ENCODE peak calls at places on chromosomes 7 and 10, in four cellular contexts. W is dorsolateral prefrontal cortex, A is cardiac muscle cell, X is foreskin keratinocyte. V is an unnamed sample. For H3K27me3, the result is how much of the 10 kb centered on the place peaks cover.

GRCh38 chr7:2169923-2170575 is 62.7 kb downstream of the MAD1L1 start:
- DNase-seq in A (no peak), W (no peak), X (peak), V (peak)

GRCh38 chr7:7239346-7239745 is 57.0 kb downstream of the C1GALT1 start:
- DNase-seq in X (no peak), W (no peak), A (no peak), V (no peak)

GRCh38 chr7:66913118-66914049 is 7.6 kb upstream of the TMEM248 start:
- DNase-seq in W (no peak), A (no peak), X (no peak), V (no peak)

GRCh38 chr7:113408999-113409398 is 290.6 kb upstream of the SMIM30 start:
- DNase-seq in W (no peak), A (no peak), X (no peak), V (no peak)

GRCh38 chr10:72574636-72575035 is 51.2 kb downstream of the MICU1 start:
- DNase-seq in X (no peak), A (no peak), W (no peak), V (no peak)

GRCh38 chr7:100431286-100431735 is 1.7 kb downstream of the MEPCE start:
- DNase-seq in A (no peak), X (no peak), W (no peak), V (no peak)

GRCh38 chr7:24245362-24245761 is 38.6 kb upstream of the NPY start:
- DNase-seq in X (no peak), W (no peak), A (no peak), V (no peak)

GRCh38 chr10:129491123-129491734 is 24.2 kb downstream of the MGMT start:
- DNase-seq in A (peak), X (no peak), W (no peak), V (peak)

GRCh38 chr7:88289505-88290129 is 17.1 kb downstream of the STEAP4 start:
- DNase-seq in X (peak), W (no peak), A (no peak), V (peak)

GRCh38 chr10:7408003-7408493 is 2.8 kb downstream of the SFMBT2 start:
- DNase-seq in W (no peak), X (peak), A (peak), V (no peak)

GRCh38 chr10:89182894-89183293 is 24.2 kb downstream of the CH25H start:
- DNase-seq in W (no peak), X (no peak), A (no peak), V (no peak)

GRCh38 chr10:8181496-8182174 is 127.1 kb downstream of the GATA3 start:
- DNase-seq in X (no peak), W (no peak), A (no peak), V (no peak)

GRCh38 chr7:101200504-101200861 is 353 bp downstream of the MOGAT3 start:
- DNase-seq in A (no peak), W (no peak), X (no peak), V (no peak)

GRCh38 chr7:100602889-100603696 is 930 bp downstream of the PCOLCE start:
- DNase-seq in W (no peak), A (peak), X (no peak), V (no peak)

GRCh38 chr10:35781643-35782035 is 139.5 kb upstream of the FZD8 start:
- DNase-seq in A (no peak), X (no peak), W (no peak), V (peak)
- TF ChIP-seq CTCF in A (peak), X (peak), W (no peak), V (peak)

DNA sequence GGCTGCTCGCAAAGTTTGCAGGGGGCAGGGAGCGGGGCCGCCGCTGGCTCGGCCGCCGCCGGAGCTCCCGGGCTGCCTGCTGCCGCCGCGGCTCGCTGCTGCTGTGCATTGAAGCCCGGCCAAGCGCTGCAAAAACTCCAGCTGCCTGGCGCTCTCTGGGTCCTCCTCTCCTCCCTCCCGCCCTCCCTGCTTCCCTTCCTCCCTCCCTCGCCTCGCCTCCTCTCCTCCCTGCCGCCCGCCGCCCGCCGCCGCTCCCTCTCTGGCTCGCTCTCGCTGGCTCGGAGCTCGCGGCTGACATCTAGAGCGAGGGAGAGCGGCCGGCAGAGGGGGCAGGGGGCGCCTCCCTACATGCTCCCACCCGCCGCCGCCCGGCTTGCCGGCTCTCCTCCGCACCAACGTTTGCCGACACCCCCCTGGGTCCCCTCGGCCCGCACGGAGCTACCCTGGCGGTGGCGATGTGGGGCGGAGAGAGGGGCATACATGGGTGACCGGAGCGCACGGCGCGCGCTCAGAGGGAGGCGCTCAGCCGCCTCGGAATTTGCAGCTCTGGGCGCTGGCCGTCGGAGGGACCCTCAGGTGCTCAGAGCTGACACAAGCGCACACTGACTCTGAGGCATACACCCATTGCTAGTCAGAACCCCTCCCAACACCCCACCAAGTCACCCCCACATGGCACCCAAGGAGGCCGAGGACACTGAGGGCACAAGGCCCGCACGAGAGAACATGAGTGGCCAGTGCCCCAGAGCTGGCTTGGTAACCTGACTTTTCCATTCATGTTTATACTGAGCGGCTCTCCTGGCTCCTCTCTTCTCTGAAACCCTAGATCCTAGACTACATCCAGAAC is 1.2 kb upstream of the PLXNA4 start:
- DNase-seq in A (peak), X (no peak), W (peak), V (no peak)
- H3K27me3 ChIP-seq in A (half or more), X (half or more), W (under half), V (under half)

GRCh38 chr7:116704650-116705049 is 32.7 kb downstream of the MET start:
- DNase-seq in W (no peak), A (no peak), X (no peak), V (no peak)

GRCh38 chr7:116708248-116708647 is 36.3 kb downstream of the MET start:
- DNase-seq in W (no peak), A (no peak), X (no peak), V (no peak)

GRCh38 chr7:116705419-116705818 is 33.4 kb downstream of the MET start:
- DNase-seq in A (no peak), X (no peak), W (no peak), V (no peak)

GRCh38 chr7:116707289-116707688 is 35.3 kb downstream of the MET start:
- DNase-seq in A (no peak), W (no peak), X (no peak), V (no peak)

DNA sequence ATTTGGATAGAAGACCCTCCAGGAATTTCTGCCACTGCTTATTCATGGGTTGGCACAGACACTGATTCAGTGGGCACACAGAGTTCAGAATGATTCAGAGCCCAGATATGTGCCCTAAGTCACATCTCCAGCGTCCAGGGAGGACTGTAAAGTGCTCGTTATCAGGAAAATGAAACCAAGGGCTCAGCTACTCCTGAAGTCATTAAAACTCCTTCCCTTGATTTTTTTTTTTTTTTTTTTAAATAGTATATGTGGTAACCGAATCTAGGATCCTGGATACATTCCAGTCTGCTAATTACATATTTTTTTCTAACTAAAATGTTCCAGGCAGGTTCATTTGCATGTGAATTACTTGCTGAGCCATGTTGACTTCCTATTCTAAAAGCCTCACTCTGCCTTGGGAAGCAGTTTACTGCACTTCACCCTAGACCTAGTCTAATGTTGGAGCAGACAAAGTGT is 34.7 kb downstream of the MET start:
- DNase-seq in W (no peak), X (peak), A (no peak), V (peak)
- TF ChIP-seq CTCF in W (no peak), X (no peak), A (no peak), V (no peak)

DNA sequence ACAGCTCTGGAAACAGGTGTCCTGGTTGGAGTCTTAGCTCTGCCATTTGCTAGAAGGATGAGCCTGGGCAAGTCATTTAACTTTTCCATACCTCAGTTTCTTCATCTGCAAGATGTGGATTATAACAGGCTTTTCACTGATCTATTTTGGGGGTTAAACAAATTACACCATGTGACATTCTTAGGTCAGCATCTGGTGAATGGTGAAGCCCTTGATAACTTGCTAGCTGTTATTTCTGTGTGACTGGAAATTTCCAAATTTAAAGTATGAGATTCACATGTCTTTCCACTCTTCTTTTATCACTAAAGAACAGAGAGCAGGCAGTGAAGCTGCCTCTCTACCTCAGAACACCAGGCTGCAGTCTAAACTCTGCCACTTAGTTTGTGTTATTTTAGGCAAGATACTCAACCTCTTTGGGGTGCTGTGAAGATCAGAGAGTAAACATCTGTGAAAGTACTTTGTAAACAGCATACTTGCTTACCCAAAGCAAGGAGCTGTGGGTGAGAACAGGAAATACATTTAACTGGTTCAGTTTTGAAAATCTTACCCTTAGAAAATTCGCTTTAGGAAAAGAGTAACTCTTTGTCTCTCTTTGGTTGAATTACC is 15.5 kb upstream of the SP4 start:
- DNase-seq in X (no peak), A (no peak), W (no peak), V (no peak)
- H3K27me3 ChIP-seq in X (under half), A (under half), W (under half), V (under half)

V was measured in bronchial epithelial cell.